ENCODE peak calls at places on chromosomes 2 and 18, in eight cellular contexts. W, K, R, X, N, F, A and O are unnamed samples.

GRCh38 chr2:154452906-154453493 is 245.5 kb upstream of the KCNJ3 start:
- DNase-seq in F (no peak), W (no peak), R (no peak), X (no peak), K (no peak), A (peak; percentile 59), N (no peak), O (no peak)

GRCh38 chr2:239158641-239159475 is 242.0 kb downstream of the HDAC4 start:
- DNase-seq in R (peak; percentile 35), F (peak; percentile 36), X (no peak), W (no peak), K (no peak), A (no peak), N (no peak), O (no peak)

GRCh38 chr18:22703883-22704626 is 229.1 kb upstream of the RBBP8 start:
- DNase-seq in R (no peak), N (no peak), W (peak; percentile 38), F (no peak), K (no peak), X (no peak), A (peak; percentile 74), O (no peak)

GRCh38 chr2:23803965-23804542 is 122.9 kb downstream of the ATAD2B start:
- DNase-seq in A (peak; percentile 68), X (no peak), F (no peak), R (no peak), W (no peak), N (peak; percentile 50), K (peak; percentile 25), O (no peak)

GRCh38 chr2:136212426-136213378 is 94.8 kb upstream of the CXCR4 start:
- DNase-seq in R (peak; percentile 66), W (no peak), X (no peak), A (no peak), K (no peak), N (no peak), F (no peak), O (no peak)

GRCh38 chr2:120404941-120405768 is 59.2 kb downstream of the INHBB start:
- DNase-seq in X (no peak), K (no peak), W (no peak), A (no peak), F (peak; percentile 62), N (no peak), R (no peak), O (no peak)

GRCh38 chr2:213934560-213934959 is 476.3 kb upstream of the VWC2L start:
- DNase-seq in K (no peak), N (no peak), A (peak; percentile 60), F (no peak), R (no peak), X (no peak), W (peak; percentile 18), O (no peak)

GRCh38 chr18:23884712-23885375 is 129.7 kb upstream of the TTC39C start:
- DNase-seq in A (peak; percentile 45), W (peak; percentile 61), R (peak; percentile 54), N (no peak), X (no peak), K (no peak), F (no peak), O (no peak)

GRCh38 chr18:32470136-32470712 is 458 bp downstream of the GAREM1 start:
- DNase-seq in R (peak; percentile 55), W (peak; percentile 42), N (peak; percentile 42), K (peak; percentile 54), A (peak; percentile 38), X (no peak), F (peak; percentile 75), O (no peak)

GRCh38 chr18:35089382-35089781 is 48.2 kb downstream of the MAPRE2 start:
- DNase-seq in R (no peak), X (no peak), W (no peak), F (no peak), A (no peak), K (no peak), N (no peak), O (no peak)

GRCh38 chr2:204012081-204012653 is 75.6 kb downstream of the ICOS start:
- DNase-seq in K (no peak), A (no peak), X (no peak), F (no peak), R (no peak), W (peak; percentile 44), N (no peak), O (peak; percentile 60)

GRCh38 chr2:74399785-74400184 is 19.7 kb upstream of the DCTN1 start:
- DNase-seq in F (no peak), N (no peak), X (no peak), W (no peak), K (no peak), A (peak; percentile 74), R (no peak), O (no peak)

GRCh38 chr2:41886757-41887156 is 161.1 kb upstream of the PKDCC start:
- DNase-seq in W (no peak), A (no peak), X (no peak), N (peak; percentile 61), R (no peak), K (no peak), F (no peak), O (no peak)

GRCh38 chr2:233047667-233048066 is 12.5 kb upstream of the INPP5D start:
- DNase-seq in F (peak; percentile 52), R (no peak), W (no peak), A (no peak), K (no peak), N (no peak), X (no peak), O (no peak)

GRCh38 chr2:233048569-233049193 is 11.5 kb upstream of the INPP5D start:
- DNase-seq in W (no peak), N (no peak), K (no peak), R (no peak), F (peak; percentile 47), X (no peak), A (no peak), O (no peak)

GRCh38 chr2:233053928-233054774 is 6.0 kb upstream of the INPP5D start:
- DNase-seq in N (peak; percentile 71), W (peak; percentile 74), F (peak; percentile 70), K (peak; percentile 70), R (peak; percentile 87), X (no peak), A (peak; percentile 85), O (no peak)

GRCh38 chr2:233049194-233049761 is 10.9 kb upstream of the INPP5D start:
- DNase-seq in N (no peak), A (no peak), W (no peak), X (no peak), R (no peak), K (no peak), F (peak; percentile 28), O (no peak)

DNA sequence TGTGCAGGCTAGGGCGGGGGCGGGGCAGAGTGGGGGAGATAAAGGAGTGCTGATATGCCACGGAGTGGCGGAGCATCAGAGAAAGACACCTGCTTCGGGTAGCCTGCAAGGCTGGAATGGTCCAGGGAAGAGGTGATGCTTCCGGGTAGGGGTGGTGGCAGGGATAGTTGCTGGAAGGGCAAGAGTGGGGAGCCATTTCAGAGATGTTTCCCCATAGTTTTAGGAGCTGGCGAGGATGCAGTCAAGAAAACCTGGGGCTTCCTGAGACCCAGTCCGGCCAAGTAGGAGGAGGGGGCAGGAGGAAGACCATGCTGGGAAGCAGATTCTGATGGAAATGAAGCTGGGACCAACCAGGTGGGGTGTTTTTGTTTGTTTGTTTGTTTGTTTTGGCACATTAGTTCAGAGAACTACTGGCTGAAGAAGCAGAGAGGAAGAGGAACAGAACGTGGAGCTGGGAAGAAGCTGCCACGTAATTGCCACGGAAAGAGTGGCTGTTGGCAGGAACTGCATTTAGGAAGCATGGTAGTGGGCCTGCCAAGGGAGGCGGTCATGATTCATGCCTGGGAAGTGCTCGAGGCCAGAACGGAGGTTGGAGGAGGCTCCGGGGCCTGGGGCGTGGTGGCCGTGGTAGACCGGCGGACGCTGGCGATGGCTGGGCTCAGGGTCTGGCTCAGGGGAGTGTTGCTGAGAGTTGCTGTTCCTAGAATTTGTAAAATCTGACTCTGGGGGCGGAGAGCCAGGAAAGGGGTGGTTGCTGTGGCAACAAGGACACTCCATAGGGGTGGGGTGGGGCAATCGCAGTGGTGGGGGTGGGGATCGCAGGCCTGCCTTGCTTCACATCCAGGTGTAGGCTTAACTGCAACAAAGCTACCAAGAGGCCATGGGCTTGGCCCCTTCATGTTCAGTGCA is 8.6 kb upstream of the INPP5D start:
- DNase-seq in X (no peak), N (peak; percentile 62), A (peak; percentile 87), K (peak; percentile 80), R (no peak), F (peak; percentile 57), W (no peak), O (no peak)
- H3K4me3 ChIP-seq in X (no peak overlapping the region), N (no peak overlapping the region), A (peak overlapping the region; percentile 53), K (no peak overlapping the region), R (no peak overlapping the region), F (no peak overlapping the region), W (no peak overlapping the region), O (no peak overlapping the region)

DNA sequence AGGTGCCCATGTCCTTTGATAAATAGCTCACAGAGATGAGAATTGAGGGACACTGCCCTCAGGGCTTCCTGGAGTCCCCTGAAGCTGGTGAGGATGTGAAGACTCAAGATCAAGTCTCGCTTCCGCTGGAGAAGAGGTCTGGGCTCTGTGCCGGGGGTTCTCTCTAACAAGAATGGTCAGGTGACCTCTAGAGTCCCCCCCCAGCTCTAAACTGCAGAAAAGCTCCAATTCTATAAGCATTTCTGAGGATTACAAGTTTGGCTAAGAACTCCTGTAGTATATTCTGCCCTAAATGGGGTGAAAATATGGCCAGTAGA is 32.4 kb downstream of the LPIN2 start:
- DNase-seq in X (no peak), F (no peak), A (no peak), K (no peak), N (peak; percentile 40), W (no peak), R (peak; percentile 63), O (no peak)
- TF ChIP-seq CTCF in X (no peak), F (no peak), A (no peak), K (no peak), N (no peak), W (no peak), R (no peak), O (no peak)

GRCh38 chr18:11749305-11749704 is 60.2 kb downstream of the GNAL start:
- DNase-seq in F (no peak), A (no peak), W (no peak), K (no peak), N (no peak), X (no peak), R (no peak), O (no peak)

GRCh38 chr18:11750581-11751304 is 61.7 kb downstream of the GNAL start:
- DNase-seq in W (no peak), K (no peak), A (no peak), R (no peak), X (no peak), N (no peak), F (no peak), O (no peak)

GRCh38 chr18:11750171-11750570 is 61.1 kb downstream of the GNAL start:
- DNase-seq in F (no peak), W (no peak), N (no peak), R (no peak), A (no peak), X (no peak), K (no peak), O (no peak)

GRCh38 chr18:11752116-11752911 is 63.2 kb downstream of the GNAL start:
- DNase-seq in W (no peak), N (no peak), K (no peak), R (no peak), A (peak; percentile 75), X (no peak), F (no peak), O (peak; percentile 27)

GRCh38 chr18:11751305-11752115 is 62.4 kb downstream of the GNAL start:
- DNase-seq in X (no peak), K (no peak), W (no peak), N (no peak), A (peak; percentile 80), R (no peak), F (no peak), O (no peak)
- H3K4me3 ChIP-seq in X (no peak overlapping the region), K (peak overlapping the region; percentile 40), W (peak overlapping the region; percentile 3), N (no peak overlapping the region), A (peak overlapping the region; percentile 73), R (peak overlapping the region; percentile 28), F (peak overlapping the region; percentile 71), O (peak overlapping the region; percentile 29)

GRCh38 chr2:175676813-175677212 is 325.3 kb downstream of the LNPK start:
- DNase-seq in K (no peak), F (no peak), A (peak; percentile 56), W (no peak), R (no peak), N (no peak), X (no peak), O (no peak)
- TF ChIP-seq CTCF in K (no peak), F (no peak), A (peak; percentile 45), W (no peak), R (no peak), N (no peak), X (no peak), O (no peak)